ENCODE peak calls at places on chromosomes 11 and 22, in nine cellular contexts. Q is kidney epithelial cell; Z is dorsolateral prefrontal cortex; N is natural killer cell; M is neural progenitor cell; S is coronary artery; A is activated CD8-positive, alpha-beta T cell treated with anti-CD3 and anti-CD28 coated beads for 36 hours; R is uterus; W is astrocyte of the spinal cord. X is an unnamed sample.

GRCh38 chr11:45456686-45457085 is 170.5 kb upstream of the SYT13 start:
- DNase-seq in Q (no peak), Z (no peak), N (no peak), M (no peak), S (no peak), A (no peak), R (no peak), W (no peak), X (no peak)

GRCh38 chr11:104781719-104782376 is 116.4 kb downstream of the CASP12 start:
- DNase-seq in Q (no peak), Z (no peak), N (no peak), M (no peak), S (no peak), A (no peak), R (no peak), W (no peak), X (no peak)

GRCh38 chr11:124608146-124608545 is 3.1 kb upstream of the PANX3 start:
- DNase-seq in Q (no peak), Z (no peak), N (no peak), M (no peak), S (no peak), A (no peak), R (no peak), W (no peak), X (no peak)

GRCh38 chr11:75429902-75430691 is 2.9 kb downstream of the KLHL35 start:
- DNase-seq in Q (peak), Z (peak), N (peak), M (peak), S (no peak), A (peak), R (no peak), W (peak), X (peak)

GRCh38 chr11:19988598-19988997 is 171.7 kb downstream of the DBX1 start:
- DNase-seq in Q (no peak), Z (peak), N (no peak), M (peak), S (no peak), A (no peak), R (peak), W (peak), X (no peak)

GRCh38 chr11:122633219-122633829 is 22.2 kb upstream of the UBASH3B start:
- DNase-seq in Q (no peak), Z (peak), N (no peak), M (peak), S (no peak), A (peak), R (no peak), W (peak), X (peak)

GRCh38 chr11:1653541-1654387 is 24.2 kb downstream of the KRTAP5-5 start:
- DNase-seq in Q (no peak), Z (no peak), N (no peak), M (no peak), S (no peak), A (no peak), R (no peak), W (no peak), X (no peak)

GRCh38 chr11:69828971-69829344 is 9.7 kb upstream of the FGF3 start:
- DNase-seq in Q (no peak), Z (no peak), N (no peak), M (no peak), S (no peak), A (no peak), R (no peak), W (no peak), X (no peak)

GRCh38 chr11:97937501-97937900 is 1083.2 kb upstream of the CNTN5 start:
- DNase-seq in Q (peak), Z (no peak), N (no peak), M (no peak), S (no peak), A (no peak), R (no peak), W (peak), X (no peak)

GRCh38 chr11:27472398-27473016 is at the start of gene LGR4:
- DNase-seq in Q (peak), Z (peak), N (peak), M (peak), S (peak), A (peak), R (peak), W (peak), X (peak)

GRCh38 chr11:101880208-101880607 is 34.6 kb upstream of the CEP126 start:
- DNase-seq in Q (peak), Z (no peak), N (no peak), M (peak), S (no peak), A (no peak), R (no peak), W (peak), X (peak)

GRCh38 chr22:11627798-11628650 is 3900.0 kb upstream of the OR11H1 start:
- DNase-seq in Q (no peak), Z (no peak), N (no peak), M (no peak), S (peak), A (no peak), R (no peak), W (no peak), X (no peak)

GRCh38 chr11:9577032-9577431 is 3.6 kb downstream of the WEE1 start:
- DNase-seq in Q (no peak), Z (no peak), N (no peak), M (no peak), S (no peak), A (no peak), R (no peak), W (no peak), X (no peak)

GRCh38 chr11:99066609-99067008 is 45.9 kb downstream of the CNTN5 start:
- DNase-seq in Q (no peak), Z (no peak), N (no peak), M (peak), S (no peak), A (no peak), R (no peak), W (no peak), X (no peak)

GRCh38 chr11:108241370-108242037 is 18.6 kb downstream of the ATM start:
- DNase-seq in Q (no peak), Z (no peak), N (no peak), M (no peak), S (no peak), A (peak), R (no peak), W (no peak), X (no peak)

GRCh38 chr11:124872741-124873140 is 7.5 kb downstream of the ROBO3 start:
- DNase-seq in Q (no peak), Z (no peak), N (no peak), M (peak), S (peak), A (no peak), R (no peak), W (no peak), X (no peak)

GRCh38 chr11:35662061-35662648 is 420 bp upstream of the TRIM44 start:
- DNase-seq in Q (no peak), Z (no peak), N (no peak), M (no peak), S (no peak), A (peak), R (no peak), W (no peak), X (peak)

GRCh38 chr22:21044931-21045584 is 688 bp upstream of the LRRC74B start:
- DNase-seq in Q (no peak), Z (peak), N (no peak), M (peak), S (no peak), A (peak), R (no peak), W (peak), X (no peak)

GRCh38 chr22:22458896-22459588 is 49.5 kb downstream of the ZNF280B start:
- DNase-seq in Q (no peak), Z (no peak), N (no peak), M (no peak), S (no peak), A (no peak), R (no peak), W (no peak), X (no peak)

GRCh38 chr11:17386331-17387084 is 2.0 kb downstream of the KCNJ11 start:
- DNase-seq in Q (no peak), Z (peak), N (no peak), M (peak), S (no peak), A (peak), R (peak), W (peak), X (peak)

GRCh38 chr11:16926868-16927267 is 87.3 kb downstream of the PLEKHA7 start:
- DNase-seq in Q (no peak), Z (no peak), N (no peak), M (peak), S (no peak), A (no peak), R (no peak), W (no peak), X (no peak)

GRCh38 chr11:57735655-57736298 is 5.5 kb upstream of the SELENOH start:
- DNase-seq in Q (no peak), Z (no peak), N (no peak), M (no peak), S (no peak), A (no peak), R (no peak), W (no peak), X (no peak)

GRCh38 chr11:445765-446588 is 4.1 kb upstream of the PTDSS2 start:
- DNase-seq in Q (no peak), Z (no peak), N (no peak), M (no peak), S (no peak), A (no peak), R (no peak), W (no peak), X (no peak)

GRCh38 chr11:19853016-19853415 is 140.4 kb downstream of the NAV2 start:
- DNase-seq in Q (no peak), Z (no peak), N (no peak), M (no peak), S (no peak), A (no peak), R (no peak), W (no peak), X (no peak)

GRCh38 chr22:44398791-44399190 is 86.0 kb upstream of the SHISAL1 start:
- DNase-seq in Q (no peak), Z (peak), N (peak), M (no peak), S (peak), A (no peak), R (peak), W (no peak), X (no peak)

GRCh38 chr11:117953029-117953671 is 23.9 kb upstream of the TMPRSS13 start:
- DNase-seq in Q (no peak), Z (no peak), N (no peak), M (no peak), S (no peak), A (peak), R (no peak), W (no peak), X (no peak)

GRCh38 chr22:29265929-29266328 is 1.9 kb downstream of the RHBDD3 start:
- DNase-seq in Q (no peak), Z (no peak), N (no peak), M (no peak), S (no peak), A (no peak), R (no peak), W (no peak), X (no peak)

GRCh38 chr11:68040957-68041591 is 2.2 kb downstream of the TCIRG1 start:
- DNase-seq in Q (no peak), Z (no peak), N (no peak), M (no peak), S (no peak), A (no peak), R (no peak), W (no peak), X (no peak)

GRCh38 chr11:122778148-122778547 is 60.2 kb upstream of the CRTAM start:
- DNase-seq in Q (peak), Z (no peak), N (no peak), M (no peak), S (no peak), A (no peak), R (no peak), W (no peak), X (no peak)

GRCh38 chr11:103773059-103773458 is 263.4 kb upstream of the DDI1 start:
- DNase-seq in Q (no peak), Z (no peak), N (no peak), M (no peak), S (no peak), A (no peak), R (no peak), W (peak), X (no peak)

GRCh38 chr11:34978236-34979191 is 62.1 kb downstream of the PDHX start:
- DNase-seq in Q (no peak), Z (no peak), N (no peak), M (peak), S (no peak), A (no peak), R (no peak), W (no peak), X (no peak)

GRCh38 chr11:69034123-69034522 is 14.6 kb upstream of the TPCN2 start:
- DNase-seq in Q (no peak), Z (no peak), N (no peak), M (no peak), S (no peak), A (no peak), R (no peak), W (no peak), X (no peak)

GRCh38 chr22:45208993-45209838 is 31.5 kb downstream of the KIAA0930 start:
- DNase-seq in Q (no peak), Z (peak), N (peak), M (peak), S (no peak), A (peak), R (no peak), W (peak), X (no peak)

GRCh38 chr11:47551086-47551485 is 1.8 kb downstream of the CELF1 start:
- DNase-seq in Q (no peak), Z (no peak), N (no peak), M (peak), S (no peak), A (no peak), R (no peak), W (no peak), X (peak)

GRCh38 chr11:133515075-133515474 is 17.2 kb downstream of the OPCML start:
- DNase-seq in Q (no peak), Z (no peak), N (no peak), M (no peak), S (no peak), A (no peak), R (no peak), W (no peak), X (no peak)

GRCh38 chr11:85672111-85672875 is 7.4 kb upstream of the CREBZF start:
- DNase-seq in Q (no peak), Z (no peak), N (no peak), M (no peak), S (no peak), A (no peak), R (no peak), W (no peak), X (no peak)

GRCh38 chr11:67276821-67277230 is 10.6 kb downstream of the GRK2 start:
- DNase-seq in Q (no peak), Z (no peak), N (no peak), M (peak), S (no peak), A (peak), R (peak), W (peak), X (peak)

GRCh38 chr11:120258661-120259060 is 18.7 kb downstream of the POU2F3 start:
- DNase-seq in Q (no peak), Z (no peak), N (no peak), M (no peak), S (no peak), A (no peak), R (no peak), W (no peak), X (no peak)
- TF ChIP-seq CTCF in Q (peak), Z (no peak), N (no peak), M (no peak), S (no peak), A (no peak), R (no peak), W (no peak), X (no peak)

DNA sequence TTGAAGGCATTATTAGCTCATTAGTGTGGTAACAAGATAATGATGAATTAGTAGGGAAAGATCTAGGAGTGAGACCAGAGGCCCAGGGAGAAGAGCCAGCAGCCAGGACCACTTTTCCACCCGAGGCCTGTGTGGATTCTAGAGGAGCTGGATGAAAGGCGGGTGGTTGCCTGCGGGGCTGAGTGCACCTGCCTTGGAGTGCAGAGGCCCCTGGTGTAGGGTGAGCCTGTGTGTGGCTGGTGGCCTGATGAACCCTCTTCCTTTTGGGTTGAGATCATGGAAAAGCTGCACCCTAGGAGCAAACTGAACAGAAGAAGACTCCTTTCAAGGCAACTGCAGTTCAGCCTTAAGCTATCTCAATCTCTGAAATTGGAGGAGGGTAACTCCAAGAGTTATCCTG is 5.9 kb upstream of the TP53AIP1 start:
- DNase-seq in Q (no peak), Z (no peak), N (no peak), M (peak), S (no peak), A (peak), R (no peak), W (no peak), X (no peak)
- TF ChIP-seq CTCF in Q (no peak), Z (no peak), N (no peak), M (peak), S (no peak), A (no peak), R (no peak), W (peak), X (peak)

GRCh38 chr11:63277345-63277943 is 34.0 kb upstream of the SLC22A25 start:
- DNase-seq in Q (no peak), Z (no peak), N (no peak), M (no peak), S (no peak), A (no peak), R (no peak), W (no peak), X (no peak)
- TF ChIP-seq CTCF in Q (no peak), Z (no peak), N (no peak), M (no peak), S (no peak), A (no peak), R (no peak), W (no peak), X (peak)

GRCh38 chr11:132147464-132147863 is 777.0 kb downstream of the NTM start:
- DNase-seq in Q (no peak), Z (no peak), N (no peak), M (no peak), S (no peak), A (no peak), R (no peak), W (no peak), X (no peak)
- TF ChIP-seq CTCF in Q (no peak), Z (no peak), N (no peak), M (no peak), S (no peak), A (no peak), R (no peak), W (no peak), X (no peak)

GRCh38 chr11:64100345-64100744 is 64.6 kb downstream of the FLRT1 start:
- DNase-seq in Q (no peak), Z (no peak), N (no peak), M (no peak), S (no peak), A (no peak), R (no peak), W (no peak), X (peak)

GRCh38 chr11:64098318-64098831 is 62.6 kb downstream of the FLRT1 start:
- DNase-seq in Q (no peak), Z (no peak), N (no peak), M (no peak), S (no peak), A (no peak), R (no peak), W (no peak), X (no peak)

GRCh38 chr11:64100782-64101358 is 65.0 kb downstream of the MACROD1 start:
- DNase-seq in Q (no peak), Z (no peak), N (no peak), M (no peak), S (no peak), A (no peak), R (no peak), W (no peak), X (no peak)

GRCh38 chr11:64097468-64098317 is 62.0 kb downstream of the FLRT1 start:
- DNase-seq in Q (no peak), Z (peak), N (no peak), M (no peak), S (no peak), A (no peak), R (no peak), W (no peak), X (no peak)

GRCh38 chr11:64099436-64099835 is 63.7 kb downstream of the FLRT1 start:
- DNase-seq in Q (no peak), Z (no peak), N (no peak), M (no peak), S (no peak), A (no peak), R (no peak), W (no peak), X (no peak)
- TF ChIP-seq CTCF in Q (no peak), Z (no peak), N (no peak), M (no peak), S (no peak), A (peak), R (no peak), W (no peak), X (no peak)

X was measured in GM10248.